ENCODE peak calls at places on chromosomes 5 and 9, in five cellular contexts. One of them, this sample, is unnamed.

GRCh38 chr5:73103885-73104284 is 16.5 kb upstream of the TMEM171 start:
- DNase-seq in choroid plexus epithelial cell: no peak
- DNase-seq in hippocampal formation: no peak
- DNase-seq in HS-27A: no peak
- DNase-seq in cerebellar nuclear complex: no peak
- DNase-seq in this sample: no peak

GRCh38 chr9:90898229-90898628 is 96.6 kb downstream of the SYK start:
- DNase-seq in choroid plexus epithelial cell: peak
- DNase-seq in hippocampal formation: no peak
- DNase-seq in HS-27A: no peak
- DNase-seq in cerebellar nuclear complex: no peak
- DNase-seq in this sample: no peak

GRCh38 chr9:95495988-95496387 is 20.8 kb downstream of the PTCH1 start:
- DNase-seq in choroid plexus epithelial cell: no peak
- DNase-seq in hippocampal formation: no peak
- DNase-seq in HS-27A: no peak
- DNase-seq in cerebellar nuclear complex: no peak
- DNase-seq in this sample: no peak

GRCh38 chr9:69542048-69542447 is 130.1 kb downstream of the APBA1 start:
- DNase-seq in choroid plexus epithelial cell: no peak
- DNase-seq in hippocampal formation: no peak
- DNase-seq in HS-27A: no peak
- DNase-seq in cerebellar nuclear complex: no peak
- DNase-seq in this sample: no peak

GRCh38 chr5:50966986-50967385 is 300.5 kb downstream of the PARP8 start:
- DNase-seq in choroid plexus epithelial cell: no peak
- DNase-seq in hippocampal formation: no peak
- DNase-seq in HS-27A: no peak
- DNase-seq in cerebellar nuclear complex: no peak
- DNase-seq in this sample: peak

GRCh38 chr5:124714910-124715309 is 31.5 kb downstream of the ZNF608 start:
- DNase-seq in choroid plexus epithelial cell: no peak
- DNase-seq in hippocampal formation: no peak
- DNase-seq in HS-27A: no peak
- DNase-seq in cerebellar nuclear complex: no peak
- DNase-seq in this sample: no peak

GRCh38 chr9:89435315-89435823 is 62.5 kb downstream of the SEMA4D start:
- DNase-seq in choroid plexus epithelial cell: no peak
- DNase-seq in hippocampal formation: no peak
- DNase-seq in HS-27A: no peak
- DNase-seq in cerebellar nuclear complex: no peak
- DNase-seq in this sample: no peak

GRCh38 chr5:662751-663435 is 30.3 kb downstream of the TPPP start:
- DNase-seq in choroid plexus epithelial cell: no peak
- DNase-seq in hippocampal formation: no peak
- DNase-seq in HS-27A: no peak
- DNase-seq in cerebellar nuclear complex: no peak
- DNase-seq in this sample: no peak

GRCh38 chr9:107587175-107587963 is 97.8 kb upstream of the KLF4 start:
- DNase-seq in choroid plexus epithelial cell: no peak
- DNase-seq in hippocampal formation: no peak
- DNase-seq in HS-27A: no peak
- DNase-seq in cerebellar nuclear complex: no peak
- DNase-seq in this sample: no peak

GRCh38 chr5:32027093-32027716 is 146.9 kb downstream of the GOLPH3 start:
- DNase-seq in choroid plexus epithelial cell: peak
- DNase-seq in hippocampal formation: peak
- DNase-seq in HS-27A: no peak
- DNase-seq in cerebellar nuclear complex: no peak
- DNase-seq in this sample: peak

GRCh38 chr5:172502969-172503368 is 48.6 kb upstream of the SH3PXD2B start:
- DNase-seq in choroid plexus epithelial cell: peak
- DNase-seq in hippocampal formation: no peak
- DNase-seq in HS-27A: no peak
- DNase-seq in cerebellar nuclear complex: no peak
- DNase-seq in this sample: peak

GRCh38 chr5:38968665-38969064 is 105.5 kb downstream of the RICTOR start:
- DNase-seq in choroid plexus epithelial cell: no peak
- DNase-seq in hippocampal formation: no peak
- DNase-seq in HS-27A: no peak
- DNase-seq in cerebellar nuclear complex: no peak
- DNase-seq in this sample: no peak

GRCh38 chr5:137453476-137454080 is 45.5 kb downstream of the SPOCK1 start:
- DNase-seq in choroid plexus epithelial cell: peak
- DNase-seq in hippocampal formation: no peak
- DNase-seq in HS-27A: peak
- DNase-seq in cerebellar nuclear complex: no peak
- DNase-seq in this sample: peak

GRCh38 chr5:1006656-1007071 is 1.9 kb upstream of the NKD2 start:
- DNase-seq in choroid plexus epithelial cell: no peak
- DNase-seq in hippocampal formation: no peak
- DNase-seq in HS-27A: no peak
- DNase-seq in cerebellar nuclear complex: no peak
- DNase-seq in this sample: no peak

GRCh38 chr5:4017076-4017803 is 421.6 kb downstream of the IRX1 start:
- DNase-seq in choroid plexus epithelial cell: no peak
- DNase-seq in hippocampal formation: no peak
- DNase-seq in HS-27A: no peak
- DNase-seq in cerebellar nuclear complex: no peak
- DNase-seq in this sample: no peak

GRCh38 chr5:177134653-177135225 is 1.2 kb downstream of the NSD1 start:
- DNase-seq in choroid plexus epithelial cell: no peak
- DNase-seq in hippocampal formation: no peak
- DNase-seq in HS-27A: no peak
- DNase-seq in cerebellar nuclear complex: no peak
- DNase-seq in this sample: peak

GRCh38 chr5:1298723-1299510 is 4.0 kb upstream of the TERT start:
- DNase-seq in choroid plexus epithelial cell: no peak
- DNase-seq in hippocampal formation: no peak
- DNase-seq in HS-27A: no peak
- DNase-seq in cerebellar nuclear complex: no peak
- DNase-seq in this sample: no peak

GRCh38 chr5:58246521-58246944 is 213.4 kb downstream of the PLK2 start:
- DNase-seq in choroid plexus epithelial cell: no peak
- DNase-seq in hippocampal formation: no peak
- DNase-seq in HS-27A: no peak
- DNase-seq in cerebellar nuclear complex: no peak
- DNase-seq in this sample: peak

GRCh38 chr9:14095272-14095671 is 218.7 kb downstream of the NFIB start:
- DNase-seq in choroid plexus epithelial cell: no peak
- DNase-seq in hippocampal formation: no peak
- DNase-seq in HS-27A: no peak
- DNase-seq in cerebellar nuclear complex: no peak
- DNase-seq in this sample: no peak

GRCh38 chr5:121366515-121366914 is 485.2 kb upstream of the FTMT start:
- DNase-seq in choroid plexus epithelial cell: peak
- DNase-seq in hippocampal formation: no peak
- DNase-seq in HS-27A: no peak
- DNase-seq in cerebellar nuclear complex: no peak
- DNase-seq in this sample: peak

GRCh38 chr9:114693248-114693895 is 11.4 kb upstream of the TEX48 start:
- DNase-seq in choroid plexus epithelial cell: no peak
- DNase-seq in hippocampal formation: no peak
- DNase-seq in HS-27A: no peak
- DNase-seq in cerebellar nuclear complex: no peak
- DNase-seq in this sample: no peak

GRCh38 chr5:135222771-135223170 is 176.3 kb downstream of the MACROH2A1 start:
- DNase-seq in choroid plexus epithelial cell: no peak
- DNase-seq in hippocampal formation: no peak
- DNase-seq in HS-27A: no peak
- DNase-seq in cerebellar nuclear complex: no peak
- DNase-seq in this sample: no peak

GRCh38 chr5:133554279-133554678 is 58.1 kb downstream of the FSTL4 start:
- DNase-seq in choroid plexus epithelial cell: no peak
- DNase-seq in hippocampal formation: no peak
- DNase-seq in HS-27A: no peak
- DNase-seq in cerebellar nuclear complex: no peak
- DNase-seq in this sample: no peak

GRCh38 chr5:163914911-163915310 is 409.5 kb downstream of the MAT2B start:
- DNase-seq in choroid plexus epithelial cell: no peak
- DNase-seq in hippocampal formation: no peak
- DNase-seq in HS-27A: no peak
- DNase-seq in cerebellar nuclear complex: no peak
- DNase-seq in this sample: no peak

GRCh38 chr9:93252116-93252780 is 68.3 kb downstream of the WNK2 start:
- DNase-seq in choroid plexus epithelial cell: no peak
- DNase-seq in hippocampal formation: no peak
- DNase-seq in HS-27A: no peak
- DNase-seq in cerebellar nuclear complex: no peak
- DNase-seq in this sample: no peak

GRCh38 chr9:105503873-105504272 is 54.1 kb upstream of the FKTN start:
- DNase-seq in choroid plexus epithelial cell: peak
- DNase-seq in hippocampal formation: no peak
- DNase-seq in HS-27A: no peak
- DNase-seq in cerebellar nuclear complex: no peak
- DNase-seq in this sample: peak

GRCh38 chr5:110150199-110150598 is 460.5 kb downstream of the MAN2A1 start:
- DNase-seq in choroid plexus epithelial cell: peak
- DNase-seq in hippocampal formation: no peak
- DNase-seq in HS-27A: peak
- DNase-seq in cerebellar nuclear complex: no peak
- DNase-seq in this sample: no peak

GRCh38 chr5:141484499-141485304 is at the start of gene PCDHGC4:
- DNase-seq in choroid plexus epithelial cell: peak
- DNase-seq in hippocampal formation: no peak
- DNase-seq in HS-27A: no peak
- DNase-seq in cerebellar nuclear complex: peak
- DNase-seq in this sample: peak

GRCh38 chr9:89701221-89701798 is 96.5 kb downstream of the GADD45G start:
- DNase-seq in choroid plexus epithelial cell: no peak
- DNase-seq in hippocampal formation: no peak
- DNase-seq in HS-27A: no peak
- DNase-seq in cerebellar nuclear complex: no peak
- DNase-seq in this sample: no peak

GRCh38 chr5:91302958-91303357 is 80.2 kb downstream of the ARRDC3 start:
- DNase-seq in choroid plexus epithelial cell: no peak
- DNase-seq in hippocampal formation: peak
- DNase-seq in HS-27A: no peak
- DNase-seq in cerebellar nuclear complex: no peak
- DNase-seq in this sample: no peak

GRCh38 chr9:123119566-123119965 is 86.1 kb downstream of the GPR21 start:
- DNase-seq in choroid plexus epithelial cell: peak
- DNase-seq in hippocampal formation: no peak
- DNase-seq in HS-27A: no peak
- DNase-seq in cerebellar nuclear complex: no peak
- DNase-seq in this sample: no peak

GRCh38 chr9:4923580-4924544 is 61.2 kb upstream of the JAK2 start:
- DNase-seq in choroid plexus epithelial cell: peak
- DNase-seq in hippocampal formation: no peak
- DNase-seq in HS-27A: no peak
- DNase-seq in cerebellar nuclear complex: no peak
- DNase-seq in this sample: peak

GRCh38 chr5:12704955-12705354 is 800.7 kb upstream of the CTNND2 start:
- DNase-seq in choroid plexus epithelial cell: no peak
- DNase-seq in hippocampal formation: no peak
- DNase-seq in HS-27A: no peak
- DNase-seq in cerebellar nuclear complex: no peak
- DNase-seq in this sample: no peak

This sample was measured in mesenchymal stem cell.